ENCODE peak calls at places on chromosomes 4 and X, in eight cellular contexts. N, P, Y, A, L, M, B and U are unnamed samples. For H3K36me3, the result is how much of the 10 kb centered on the place peaks cover.

GRCh38 chr4:109499513-109499912 is 60.5 kb upstream of the MCUB start:
- DNase-seq in N (no peak), P (no peak), Y (no peak), A (no peak), L (no peak), M (no peak), B (no peak), U (no peak)

GRCh38 chr4:122826000-122826595 is 533 bp upstream of the FGF2 start:
- DNase-seq in N (no peak), P (no peak), Y (no peak), A (no peak), L (no peak), M (no peak), B (no peak), U (no peak)

GRCh38 chrX:122943918-122944317 is 240.2 kb upstream of the GRIA3 start:
- DNase-seq in N (no peak), P (no peak), Y (no peak), A (no peak), L (no peak), M (no peak), B (no peak), U (no peak)

GRCh38 chr4:105956566-105956965 is 61.3 kb downstream of the NPNT start:
- DNase-seq in N (no peak), P (no peak), Y (no peak), A (no peak), L (no peak), M (no peak), B (no peak), U (no peak)

GRCh38 chr4:105622269-105622668 is 69.8 kb downstream of the ARHGEF38 start:
- DNase-seq in N (peak), P (no peak), Y (no peak), A (no peak), L (no peak), M (no peak), B (no peak), U (no peak)

GRCh38 chr4:151174784-151175183 is 75.4 kb downstream of the RPS3A start:
- DNase-seq in N (no peak), P (no peak), Y (no peak), A (no peak), L (no peak), M (no peak), B (no peak), U (no peak)

GRCh38 chr4:76061977-76062376 is 12.5 kb upstream of the ART3 start:
- DNase-seq in N (no peak), P (no peak), Y (no peak), A (no peak), L (no peak), M (no peak), B (no peak), U (no peak)

GRCh38 chr4:25621027-25621930 is 34.4 kb upstream of the SLC34A2 start:
- DNase-seq in N (no peak), P (no peak), Y (no peak), A (no peak), L (no peak), M (no peak), B (no peak), U (no peak)

GRCh38 chr4:999863-1000425 is 6.7 kb upstream of the SLC26A1 start:
- DNase-seq in N (no peak), P (no peak), Y (no peak), A (no peak), L (no peak), M (no peak), B (no peak), U (no peak)

GRCh38 chrX:21412029-21412428 is 37.8 kb downstream of the CNKSR2 start:
- DNase-seq in N (no peak), P (no peak), Y (no peak), A (no peak), L (no peak), M (no peak), B (no peak), U (no peak)

GRCh38 chr4:167233523-167234387 is 539 bp downstream of the SPOCK3 start:
- DNase-seq in N (no peak), P (no peak), Y (no peak), A (no peak), L (no peak), M (no peak), B (no peak), U (no peak)

GRCh38 chr4:95524184-95524583 is 24.6 kb downstream of the UNC5C start:
- DNase-seq in N (no peak), P (no peak), Y (no peak), A (no peak), L (no peak), M (no peak), B (no peak), U (no peak)

GRCh38 chr4:25860586-25861421 is 2.0 kb downstream of the SEL1L3 start:
- DNase-seq in N (no peak), P (no peak), Y (peak), A (no peak), L (no peak), M (no peak), B (peak), U (no peak)

GRCh38 chr4:113809313-113809712 is 47.8 kb upstream of the CAMK2D start:
- DNase-seq in N (peak), P (no peak), Y (no peak), A (no peak), L (no peak), M (no peak), B (no peak), U (peak)

GRCh38 chrX:51461053-51462050 is 35.0 kb downstream of the NUDT11 start:
- DNase-seq in N (no peak), P (no peak), Y (no peak), A (no peak), L (no peak), M (peak), B (peak), U (peak)

GRCh38 chrX:154485150-154486051 is 1.0 kb downstream of the UBL4A start:
- DNase-seq in N (peak), P (peak), Y (peak), A (no peak), L (no peak), M (no peak), B (no peak), U (no peak)

GRCh38 chr4:156298230-156298629 is 344.6 kb upstream of the CTSO start:
- DNase-seq in N (no peak), P (no peak), Y (no peak), A (peak), L (no peak), M (no peak), B (no peak), U (no peak)

GRCh38 chr4:66035701-66036100 is 365.4 kb upstream of the EPHA5 start:
- DNase-seq in N (no peak), P (no peak), Y (no peak), A (no peak), L (no peak), M (no peak), B (no peak), U (no peak)

GRCh38 chr4:82890913-82891727 is at the start of gene SEC31A:
- DNase-seq in N (peak), P (peak), Y (peak), A (peak), L (peak), M (peak), B (peak), U (peak)

GRCh38 chrX:148501121-148502066 is 977 bp downstream of the AFF2 start:
- DNase-seq in N (no peak), P (peak), Y (no peak), A (no peak), L (peak), M (no peak), B (peak), U (peak)

GRCh38 chr4:24657768-24658617 is 73.6 kb upstream of the DHX15 start:
- DNase-seq in N (no peak), P (no peak), Y (peak), A (peak), L (peak), M (peak), B (no peak), U (peak)

GRCh38 chr4:168077726-168078239 is 14.6 kb upstream of the ANXA10 start:
- DNase-seq in N (no peak), P (no peak), Y (no peak), A (no peak), L (no peak), M (peak), B (no peak), U (no peak)

GRCh38 chrX:153327561-153327960 is 6.0 kb upstream of the PNMA6F start:
- DNase-seq in N (no peak), P (no peak), Y (no peak), A (no peak), L (no peak), M (no peak), B (no peak), U (no peak)

GRCh38 chr4:188092824-188093223 is 16.6 kb downstream of the TRIML2 start:
- DNase-seq in N (no peak), P (no peak), Y (no peak), A (no peak), L (no peak), M (no peak), B (no peak), U (no peak)

GRCh38 chr4:65461781-65462180 is 208.5 kb downstream of the EPHA5 start:
- DNase-seq in N (no peak), P (no peak), Y (no peak), A (no peak), L (no peak), M (no peak), B (no peak), U (no peak)

GRCh38 chrX:154599531-154599930 is 14.6 kb downstream of the CTAG1A start:
- DNase-seq in N (no peak), P (no peak), Y (no peak), A (no peak), L (no peak), M (no peak), B (no peak), U (no peak)

GRCh38 chr4:173514641-173515217 is 15.3 kb downstream of the HAND2 start:
- DNase-seq in N (no peak), P (no peak), Y (no peak), A (no peak), L (no peak), M (no peak), B (no peak), U (no peak)

GRCh38 chr4:173518419-173519102 is 11.5 kb downstream of the HAND2 start:
- DNase-seq in N (no peak), P (peak), Y (no peak), A (no peak), L (no peak), M (no peak), B (no peak), U (no peak)

GRCh38 chr4:173515458-173515857 is 14.6 kb downstream of the HAND2 start:
- DNase-seq in N (no peak), P (no peak), Y (no peak), A (no peak), L (no peak), M (no peak), B (no peak), U (no peak)

GRCh38 chr4:173517781-173518371 is 12.2 kb downstream of the HAND2 start:
- DNase-seq in N (no peak), P (no peak), Y (no peak), A (peak), L (no peak), M (no peak), B (no peak), U (no peak)

GRCh38 chr4:173516621-173517612 is 13.1 kb downstream of the HAND2 start:
- DNase-seq in N (no peak), P (peak), Y (no peak), A (no peak), L (no peak), M (no peak), B (no peak), U (no peak)
- TF ChIP-seq POLR2A in N (no peak), P (no peak), Y (no peak), A (no peak), L (no peak), M (no peak), B (no peak), U (no peak)

GRCh38 chrX:150767475-150768131 is 74.4 kb downstream of the MTMR1 start:
- DNase-seq in N (peak), P (no peak), Y (no peak), A (no peak), L (no peak), M (no peak), B (no peak), U (no peak)
- H3K27ac ChIP-seq in N (peak), P (no peak), Y (no peak), A (no peak), L (no peak), M (no peak), B (no peak), U (no peak)

GRCh38 chr4:121676388-121677075 is 20.2 kb downstream of the ANXA5 start:
- DNase-seq in N (no peak), P (no peak), Y (no peak), A (no peak), L (no peak), M (no peak), B (no peak), U (no peak)
- H3K36me3 ChIP-seq in N (half or more), P (under half), Y (under half), A (under half), L (under half), M (under half), B (under half), U (under half)

GRCh38 chr4:3387943-3388348 is 53.8 kb upstream of the HGFAC start:
- DNase-seq in N (peak), P (peak), Y (peak), A (peak), L (peak), M (no peak), B (peak), U (peak)

GRCh38 chr4:3384771-3385701 is 56.7 kb upstream of the HGFAC start:
- DNase-seq in N (peak), P (peak), Y (peak), A (peak), L (peak), M (no peak), B (no peak), U (peak)

GRCh38 chr4:3387154-3387942 is 54.4 kb upstream of the HGFAC start:
- DNase-seq in N (no peak), P (no peak), Y (no peak), A (no peak), L (no peak), M (no peak), B (no peak), U (no peak)

GRCh38 chr4:3385719-3386440 is 55.9 kb upstream of the HGFAC start:
- DNase-seq in N (no peak), P (no peak), Y (no peak), A (no peak), L (peak), M (no peak), B (no peak), U (peak)

GRCh38 chr4:3386486-3386885 is 55.3 kb upstream of the HGFAC start:
- DNase-seq in N (no peak), P (no peak), Y (no peak), A (no peak), L (no peak), M (no peak), B (no peak), U (no peak)
- TF ChIP-seq POLR2A in N (no peak), P (no peak), Y (no peak), A (no peak), L (no peak), M (no peak), B (no peak), U (no peak)

GRCh38 chrX:130741584-130741983 is 161.4 kb downstream of the ENOX2 start:
- DNase-seq in N (no peak), P (no peak), Y (no peak), A (no peak), L (no peak), M (no peak), B (no peak), U (no peak)
- H3K27ac ChIP-seq in N (no peak), P (no peak), Y (no peak), A (no peak), L (no peak), M (no peak), B (no peak), U (no peak)